ENCODE peak calls at places on chromosome 12, in nine cellular contexts. One of them, this sample, is unnamed.
A peak's percentile ranks its signal among the peaks of the same experiment; 100 is the strongest.

GRCh38 chr12:13592063-13592942 is 389.1 kb downstream of the GRIN2B start:
- DNase-seq in esophagus squamous epithelium: no peak
- DNase-seq in AG04450: no peak
- DNase-seq in neural crest cell: no peak
- DNase-seq in cardiac fibroblast: no peak
- DNase-seq in uterus: no peak
- DNase-seq in heart right ventricle: no peak
- DNase-seq in bronchial epithelial cell: no peak
- DNase-seq in omental fat pad: no peak
- DNase-seq in this sample: no peak

GRCh38 chr12:20547788-20548575 is 147.2 kb upstream of the SLCO1C1 start:
- DNase-seq in esophagus squamous epithelium: no peak
- DNase-seq in AG04450: no peak
- DNase-seq in neural crest cell: no peak
- DNase-seq in cardiac fibroblast: peak; percentile 70
- DNase-seq in uterus: no peak
- DNase-seq in heart right ventricle: no peak
- DNase-seq in bronchial epithelial cell: no peak
- DNase-seq in omental fat pad: no peak
- DNase-seq in this sample: no peak

GRCh38 chr12:101229841-101230241 is 19.8 kb upstream of the SLC5A8 start:
- DNase-seq in esophagus squamous epithelium: no peak
- DNase-seq in AG04450: no peak
- DNase-seq in neural crest cell: no peak
- DNase-seq in cardiac fibroblast: no peak
- DNase-seq in uterus: no peak
- DNase-seq in heart right ventricle: no peak
- DNase-seq in bronchial epithelial cell: no peak
- DNase-seq in omental fat pad: no peak
- DNase-seq in this sample: no peak

GRCh38 chr12:120101182-120101581 is 15.4 kb downstream of the RAB35 start:
- DNase-seq in esophagus squamous epithelium: no peak
- DNase-seq in AG04450: no peak
- DNase-seq in neural crest cell: no peak
- DNase-seq in cardiac fibroblast: no peak
- DNase-seq in uterus: peak; percentile 31
- DNase-seq in heart right ventricle: no peak
- DNase-seq in bronchial epithelial cell: no peak
- DNase-seq in omental fat pad: no peak
- DNase-seq in this sample: no peak

GRCh38 chr12:85036736-85037135 is 585 bp downstream of the LRRIQ1 start:
- DNase-seq in esophagus squamous epithelium: no peak
- DNase-seq in AG04450: no peak
- DNase-seq in neural crest cell: no peak
- DNase-seq in cardiac fibroblast: no peak
- DNase-seq in uterus: no peak
- DNase-seq in heart right ventricle: no peak
- DNase-seq in bronchial epithelial cell: no peak
- DNase-seq in omental fat pad: no peak
- DNase-seq in this sample: no peak

GRCh38 chr12:40393031-40393430 is 168.2 kb downstream of the LRRK2 start:
- DNase-seq in esophagus squamous epithelium: no peak
- DNase-seq in AG04450: no peak
- DNase-seq in neural crest cell: no peak
- DNase-seq in cardiac fibroblast: no peak
- DNase-seq in uterus: no peak
- DNase-seq in heart right ventricle: no peak
- DNase-seq in bronchial epithelial cell: no peak
- DNase-seq in omental fat pad: no peak
- DNase-seq in this sample: no peak

GRCh38 chr12:3973939-3974644 is 100.9 kb upstream of the PARP11 start:
- DNase-seq in esophagus squamous epithelium: no peak
- DNase-seq in AG04450: no peak
- DNase-seq in neural crest cell: no peak
- DNase-seq in cardiac fibroblast: no peak
- DNase-seq in uterus: no peak
- DNase-seq in heart right ventricle: no peak
- DNase-seq in bronchial epithelial cell: peak; percentile 33
- DNase-seq in omental fat pad: no peak
- DNase-seq in this sample: no peak

GRCh38 chr12:119179335-119180021 is 747 bp downstream of the HSPB8 start:
- DNase-seq in esophagus squamous epithelium: no peak
- DNase-seq in AG04450: no peak
- DNase-seq in neural crest cell: no peak
- DNase-seq in cardiac fibroblast: peak; percentile 55
- DNase-seq in uterus: no peak
- DNase-seq in heart right ventricle: no peak
- DNase-seq in bronchial epithelial cell: peak; percentile 10
- DNase-seq in omental fat pad: no peak
- DNase-seq in this sample: no peak

GRCh38 chr12:82874935-82875334 is 188.2 kb downstream of the TMTC2 start:
- DNase-seq in esophagus squamous epithelium: no peak
- DNase-seq in AG04450: peak; percentile 4
- DNase-seq in neural crest cell: no peak
- DNase-seq in cardiac fibroblast: peak; percentile 27
- DNase-seq in uterus: no peak
- DNase-seq in heart right ventricle: no peak
- DNase-seq in bronchial epithelial cell: peak; percentile 84
- DNase-seq in omental fat pad: no peak
- DNase-seq in this sample: no peak

GRCh38 chr12:65533177-65533883 is 254.8 kb downstream of the MSRB3 start:
- DNase-seq in esophagus squamous epithelium: no peak
- DNase-seq in AG04450: no peak
- DNase-seq in neural crest cell: no peak
- DNase-seq in cardiac fibroblast: no peak
- DNase-seq in uterus: no peak
- DNase-seq in heart right ventricle: no peak
- DNase-seq in bronchial epithelial cell: no peak
- DNase-seq in omental fat pad: no peak
- DNase-seq in this sample: peak; percentile 75

GRCh38 chr12:6960291-6961277 is 9.4 kb downstream of the PTPN6 start:
- DNase-seq in esophagus squamous epithelium: no peak
- DNase-seq in AG04450: no peak
- DNase-seq in neural crest cell: no peak
- DNase-seq in cardiac fibroblast: peak; percentile 46
- DNase-seq in uterus: no peak
- DNase-seq in heart right ventricle: no peak
- DNase-seq in bronchial epithelial cell: no peak
- DNase-seq in omental fat pad: no peak
- DNase-seq in this sample: no peak

GRCh38 chr12:108156717-108157116 is 27.6 kb downstream of the WSCD2 start:
- DNase-seq in esophagus squamous epithelium: no peak
- DNase-seq in AG04450: no peak
- DNase-seq in neural crest cell: no peak
- DNase-seq in cardiac fibroblast: no peak
- DNase-seq in uterus: no peak
- DNase-seq in heart right ventricle: no peak
- DNase-seq in bronchial epithelial cell: peak; percentile 39
- DNase-seq in omental fat pad: no peak
- DNase-seq in this sample: no peak

GRCh38 chr12:1799068-1799881 is 21.1 kb upstream of the LRTM2 start:
- DNase-seq in esophagus squamous epithelium: no peak
- DNase-seq in AG04450: no peak
- DNase-seq in neural crest cell: no peak
- DNase-seq in cardiac fibroblast: no peak
- DNase-seq in uterus: no peak
- DNase-seq in heart right ventricle: no peak
- DNase-seq in bronchial epithelial cell: no peak
- DNase-seq in omental fat pad: peak; percentile 19
- DNase-seq in this sample: no peak

GRCh38 chr12:95790912-95791849 is 617 bp upstream of the NTN4 start:
- DNase-seq in esophagus squamous epithelium: no peak
- DNase-seq in AG04450: no peak
- DNase-seq in neural crest cell: peak; percentile 13
- DNase-seq in cardiac fibroblast: no peak
- DNase-seq in uterus: peak; percentile 24
- DNase-seq in heart right ventricle: peak; percentile 44
- DNase-seq in bronchial epithelial cell: peak; percentile 50
- DNase-seq in omental fat pad: no peak
- DNase-seq in this sample: no peak

GRCh38 chr12:459430-460258 is at the start of gene B4GALNT3:
- DNase-seq in esophagus squamous epithelium: no peak
- DNase-seq in AG04450: no peak
- DNase-seq in neural crest cell: peak; percentile 40
- DNase-seq in cardiac fibroblast: peak; percentile 14
- DNase-seq in uterus: peak; percentile 62
- DNase-seq in heart right ventricle: peak; percentile 61
- DNase-seq in bronchial epithelial cell: peak; percentile 26
- DNase-seq in omental fat pad: no peak
- DNase-seq in this sample: no peak

GRCh38 chr12:49515266-49515665 is 23.6 kb upstream of the KCNH3 start:
- DNase-seq in esophagus squamous epithelium: no peak
- DNase-seq in AG04450: peak; percentile 65
- DNase-seq in neural crest cell: no peak
- DNase-seq in cardiac fibroblast: peak; percentile 73
- DNase-seq in uterus: no peak
- DNase-seq in heart right ventricle: no peak
- DNase-seq in bronchial epithelial cell: peak; percentile 83
- DNase-seq in omental fat pad: no peak
- DNase-seq in this sample: peak; percentile 47

DNA sequence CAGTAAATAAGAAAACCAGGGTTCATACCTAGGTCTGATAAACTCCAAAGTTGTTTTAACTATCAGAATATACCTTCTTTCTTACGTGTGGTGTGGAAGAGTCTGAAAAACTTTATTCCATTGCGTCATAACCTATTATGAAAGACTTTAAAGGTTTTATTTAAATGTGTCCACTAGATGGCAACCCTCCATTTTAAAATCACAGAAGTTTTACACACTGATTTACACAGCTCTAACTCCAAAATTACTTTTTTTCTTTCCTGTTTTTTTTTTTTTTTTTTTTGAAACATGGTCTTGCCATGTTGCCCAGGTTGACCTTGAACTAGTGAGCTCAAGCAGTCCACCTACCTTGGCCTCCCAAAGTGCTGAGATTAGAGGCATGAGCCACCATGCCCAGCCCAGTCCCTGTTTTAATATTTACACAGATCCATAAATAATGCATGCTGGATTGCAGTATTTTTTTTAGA is 17.3 kb upstream of the TMPRSS12 start:
- DNase-seq in esophagus squamous epithelium: no peak
- DNase-seq in AG04450: peak; percentile 50
- DNase-seq in neural crest cell: no peak
- DNase-seq in cardiac fibroblast: peak; percentile 89
- DNase-seq in uterus: no peak
- DNase-seq in heart right ventricle: no peak
- DNase-seq in bronchial epithelial cell: peak; percentile 75
- DNase-seq in omental fat pad: no peak
- DNase-seq in this sample: peak; percentile 48
- TF ChIP-seq CTCF in esophagus squamous epithelium: peak; percentile 75
- TF ChIP-seq CTCF in AG04450: peak; percentile 37
- TF ChIP-seq CTCF in neural crest cell: peak; percentile 76
- TF ChIP-seq CTCF in cardiac fibroblast: peak; percentile 17
- TF ChIP-seq CTCF in uterus: peak; percentile 70
- TF ChIP-seq CTCF in heart right ventricle: peak; percentile 75
- TF ChIP-seq CTCF in bronchial epithelial cell: peak; percentile 18
- TF ChIP-seq CTCF in omental fat pad: no peak
- TF ChIP-seq CTCF in this sample: peak; percentile 3

GRCh38 chr12:51923506-51924365 is 16.4 kb downstream of the ACVRL1 start:
- DNase-seq in esophagus squamous epithelium: no peak
- DNase-seq in AG04450: no peak
- DNase-seq in neural crest cell: peak; percentile 54
- DNase-seq in cardiac fibroblast: peak; percentile 57
- DNase-seq in uterus: peak; percentile 72
- DNase-seq in heart right ventricle: peak; percentile 80
- DNase-seq in bronchial epithelial cell: no peak
- DNase-seq in omental fat pad: no peak
- DNase-seq in this sample: no peak
- TF ChIP-seq CTCF in esophagus squamous epithelium: peak; percentile 71
- TF ChIP-seq CTCF in AG04450: peak; percentile 82
- TF ChIP-seq CTCF in neural crest cell: peak; percentile 79
- TF ChIP-seq CTCF in cardiac fibroblast: peak; percentile 86
- TF ChIP-seq CTCF in uterus: peak; percentile 74
- TF ChIP-seq CTCF in heart right ventricle: peak; percentile 95
- TF ChIP-seq CTCF in bronchial epithelial cell: peak; percentile 96
- TF ChIP-seq CTCF in omental fat pad: peak; percentile 29
- TF ChIP-seq CTCF in this sample: peak; percentile 94

DNA sequence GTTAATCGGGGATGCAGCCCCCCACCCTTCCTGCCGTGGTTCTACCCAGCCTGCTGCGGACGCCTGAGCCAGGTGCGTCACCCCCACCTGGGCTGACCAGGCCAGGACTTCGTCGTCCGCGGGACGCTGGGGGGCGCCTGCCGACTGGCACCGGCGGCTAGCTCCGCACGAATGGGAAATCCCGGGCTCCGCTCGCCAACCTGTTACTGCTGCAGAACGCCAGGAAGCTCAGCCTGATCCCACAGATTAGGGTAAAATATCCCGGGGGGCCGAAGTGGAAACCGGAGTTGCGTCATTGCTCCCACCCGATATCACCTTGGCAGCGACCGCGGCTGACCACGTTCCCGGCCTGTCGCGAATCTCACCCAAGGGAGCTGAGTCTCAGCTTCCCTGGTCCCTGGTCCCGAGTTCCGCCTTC is 528 bp upstream of the VDR start:
- DNase-seq in esophagus squamous epithelium: no peak
- DNase-seq in AG04450: no peak
- DNase-seq in neural crest cell: no peak
- DNase-seq in cardiac fibroblast: no peak
- DNase-seq in uterus: peak; percentile 51
- DNase-seq in heart right ventricle: peak; percentile 48
- DNase-seq in bronchial epithelial cell: no peak
- DNase-seq in omental fat pad: peak; percentile 28
- DNase-seq in this sample: no peak
- TF ChIP-seq CTCF in esophagus squamous epithelium: peak; percentile 15
- TF ChIP-seq CTCF in AG04450: peak; percentile 51
- TF ChIP-seq CTCF in neural crest cell: peak; percentile 48
- TF ChIP-seq CTCF in cardiac fibroblast: peak; percentile 26
- TF ChIP-seq CTCF in uterus: peak; percentile 32
- TF ChIP-seq CTCF in heart right ventricle: peak; percentile 68
- TF ChIP-seq CTCF in bronchial epithelial cell: peak; percentile 59
- TF ChIP-seq CTCF in omental fat pad: no peak
- TF ChIP-seq CTCF in this sample: peak; percentile 43

GRCh38 chr12:30825341-30825740 is 70.6 kb upstream of the CAPRIN2 start:
- DNase-seq in esophagus squamous epithelium: no peak
- DNase-seq in AG04450: no peak
- DNase-seq in neural crest cell: no peak
- DNase-seq in cardiac fibroblast: no peak
- DNase-seq in uterus: no peak
- DNase-seq in heart right ventricle: no peak
- DNase-seq in bronchial epithelial cell: no peak
- DNase-seq in omental fat pad: no peak
- DNase-seq in this sample: no peak

GRCh38 chr12:30822385-30823139 is 67.8 kb upstream of the CAPRIN2 start:
- DNase-seq in esophagus squamous epithelium: no peak
- DNase-seq in AG04450: no peak
- DNase-seq in neural crest cell: peak; percentile 41
- DNase-seq in cardiac fibroblast: peak; percentile 56
- DNase-seq in uterus: peak; percentile 52
- DNase-seq in heart right ventricle: peak; percentile 80
- DNase-seq in bronchial epithelial cell: no peak
- DNase-seq in omental fat pad: peak; percentile 33
- DNase-seq in this sample: no peak

GRCh38 chr12:30823764-30824163 is 69.0 kb upstream of the CAPRIN2 start:
- DNase-seq in esophagus squamous epithelium: no peak
- DNase-seq in AG04450: no peak
- DNase-seq in neural crest cell: no peak
- DNase-seq in cardiac fibroblast: no peak
- DNase-seq in uterus: no peak
- DNase-seq in heart right ventricle: no peak
- DNase-seq in bronchial epithelial cell: no peak
- DNase-seq in omental fat pad: no peak
- DNase-seq in this sample: no peak

GRCh38 chr12:30824311-30824710 is 69.6 kb upstream of the CAPRIN2 start:
- DNase-seq in esophagus squamous epithelium: no peak
- DNase-seq in AG04450: no peak
- DNase-seq in neural crest cell: no peak
- DNase-seq in cardiac fibroblast: no peak
- DNase-seq in uterus: no peak
- DNase-seq in heart right ventricle: no peak
- DNase-seq in bronchial epithelial cell: no peak
- DNase-seq in omental fat pad: no peak
- DNase-seq in this sample: no peak

GRCh38 chr12:30823140-30823669 is 68.5 kb upstream of the CAPRIN2 start:
- DNase-seq in esophagus squamous epithelium: no peak
- DNase-seq in AG04450: no peak
- DNase-seq in neural crest cell: peak; percentile 55
- DNase-seq in cardiac fibroblast: peak; percentile 9
- DNase-seq in uterus: peak; percentile 37
- DNase-seq in heart right ventricle: peak; percentile 48
- DNase-seq in bronchial epithelial cell: no peak
- DNase-seq in omental fat pad: no peak
- DNase-seq in this sample: no peak
- TF ChIP-seq CTCF in esophagus squamous epithelium: no peak
- TF ChIP-seq CTCF in AG04450: peak; percentile 18
- TF ChIP-seq CTCF in neural crest cell: peak; percentile 54
- TF ChIP-seq CTCF in cardiac fibroblast: peak; percentile 34
- TF ChIP-seq CTCF in uterus: no peak
- TF ChIP-seq CTCF in heart right ventricle: peak; percentile 54
- TF ChIP-seq CTCF in bronchial epithelial cell: peak; percentile 49
- TF ChIP-seq CTCF in omental fat pad: no peak
- TF ChIP-seq CTCF in this sample: no peak

This sample was measured in HFF-Myc.